ENCODE peak calls at places on chromosomes 6 and 20, in seven cellular contexts. K is A549; J is type B pancreatic cell; H is WERI-Rb-1; M is foreskin fibroblast; I is EL; O is activated CD8-positive, alpha-beta memory T cell treated with anti-CD3 and anti-CD28 coated beads for 24 hours. Q is an unnamed sample.

GRCh38 chr20:8131598-8132014 is 460 bp upstream of the PLCB1 start:
- DNase-seq in K (no peak), J (no peak), H (no peak), M (peak; percentile 76), I (peak; percentile 60), O (no peak), Q (no peak)

GRCh38 chr20:44961868-44962267 is 1.7 kb upstream of the TOMM34 start:
- DNase-seq in K (no peak), J (no peak), H (no peak), M (peak; percentile 85), I (peak; percentile 80), O (no peak), Q (no peak)

GRCh38 chr6:44629636-44630035 is 242.1 kb downstream of the CDC5L start:
- DNase-seq in K (no peak), J (no peak), H (no peak), M (no peak), I (no peak), O (no peak), Q (no peak)

GRCh38 chr20:41308726-41309413 is 8.7 kb downstream of the ZHX3 start:
- DNase-seq in K (no peak), J (no peak), H (no peak), M (peak; percentile 66), I (peak; percentile 30), O (no peak), Q (peak; percentile 73)

GRCh38 chr20:14821251-14821650 is 483.8 kb upstream of the FLRT3 start:
- DNase-seq in K (no peak), J (no peak), H (no peak), M (no peak), I (no peak), O (no peak), Q (no peak)

GRCh38 chr20:41300383-41300782 is 17.1 kb downstream of the ZHX3 start:
- DNase-seq in K (no peak), J (no peak), H (no peak), M (no peak), I (no peak), O (no peak), Q (no peak)

GRCh38 chr6:103183831-103184411 is 1675.8 kb downstream of the HACE1 start:
- DNase-seq in K (no peak), J (no peak), H (no peak), M (no peak), I (no peak), O (no peak), Q (no peak)

GRCh38 chr20:36035720-36036119 is 67.3 kb downstream of the CNBD2 start:
- DNase-seq in K (no peak), J (no peak), H (no peak), M (no peak), I (peak; percentile 55), O (no peak), Q (peak; percentile 61)

GRCh38 chr6:167558213-167558869 is 233.5 kb downstream of the TTLL2 start:
- DNase-seq in K (no peak), J (no peak), H (no peak), M (no peak), I (no peak), O (no peak), Q (no peak)

GRCh38 chr6:56374841-56375369 is 127.5 kb upstream of the COL21A1 start:
- DNase-seq in K (no peak), J (no peak), H (no peak), M (peak; percentile 71), I (peak; percentile 41), O (no peak), Q (no peak)

GRCh38 chr6:80520195-80520594 is 413.7 kb downstream of the BCKDHB start:
- DNase-seq in K (no peak), J (no peak), H (no peak), M (peak; percentile 66), I (peak; percentile 66), O (no peak), Q (no peak)

GRCh38 chr6:34657307-34657978 is 39.1 kb downstream of the ILRUN start:
- DNase-seq in K (peak; percentile 60), J (no peak), H (no peak), M (peak; percentile 86), I (peak; percentile 86), O (no peak), Q (peak; percentile 65)

GRCh38 chr6:21634582-21634981 is 41.0 kb downstream of the SOX4 start:
- DNase-seq in K (peak; percentile 34), J (no peak), H (no peak), M (peak; percentile 90), I (peak; percentile 72), O (no peak), Q (peak; percentile 30)

GRCh38 chr6:36419295-36419694 is 23.4 kb downstream of the PXT1 start:
- DNase-seq in K (no peak), J (no peak), H (no peak), M (no peak), I (no peak), O (no peak), Q (no peak)

GRCh38 chr6:54060286-54060685 is 51.0 kb upstream of the MLIP start:
- DNase-seq in K (no peak), J (no peak), H (no peak), M (peak; percentile 23), I (peak; percentile 59), O (no peak), Q (no peak)

GRCh38 chr6:33914519-33915120 is 110.8 kb upstream of the MLN start:
- DNase-seq in K (no peak), J (no peak), H (no peak), M (no peak), I (no peak), O (peak; percentile 73), Q (peak; percentile 82)

GRCh38 chr6:147283460-147283859 is 79.2 kb downstream of the STXBP5 start:
- DNase-seq in K (no peak), J (no peak), H (no peak), M (peak; percentile 63), I (peak; percentile 8), O (no peak), Q (no peak)

GRCh38 chr20:17969276-17969883 is 562 bp downstream of the MGME1 start:
- DNase-seq in K (peak; percentile 70), J (no peak), H (peak; percentile 52), M (peak; percentile 60), I (peak; percentile 66), O (no peak), Q (peak; percentile 69)

GRCh38 chr6:139011980-139012379 is 16.6 kb upstream of the ABRACL start:
- DNase-seq in K (no peak), J (no peak), H (no peak), M (no peak), I (no peak), O (no peak), Q (no peak)

GRCh38 chr6:148200302-148200701 is 142.3 kb upstream of the SASH1 start:
- DNase-seq in K (no peak), J (no peak), H (peak; percentile 71), M (no peak), I (no peak), O (no peak), Q (no peak)

GRCh38 chr20:37179671-37180524 is 550 bp upstream of the MROH8 start:
- DNase-seq in K (no peak), J (no peak), H (no peak), M (peak; percentile 82), I (peak; percentile 74), O (no peak), Q (peak; percentile 67)

GRCh38 chr6:17156112-17156921 is 54.5 kb downstream of the STMND1 start:
- DNase-seq in K (peak; percentile 34), J (no peak), H (peak; percentile 76), M (peak; percentile 91), I (peak; percentile 83), O (peak; percentile 73), Q (peak; percentile 80)

GRCh38 chr6:139407718-139408222 is 33.3 kb upstream of the CITED2 start:
- DNase-seq in K (no peak), J (no peak), H (no peak), M (peak; percentile 88), I (peak; percentile 98), O (no peak), Q (no peak)

GRCh38 chr6:155519339-155519738 is 63.7 kb upstream of the NOX3 start:
- DNase-seq in K (no peak), J (no peak), H (no peak), M (no peak), I (no peak), O (no peak), Q (no peak)

GRCh38 chr6:15077964-15078363 is 167.9 kb upstream of the JARID2 start:
- DNase-seq in K (no peak), J (no peak), H (peak; percentile 36), M (no peak), I (no peak), O (no peak), Q (no peak)

GRCh38 chr6:146767632-146768031 is 168.9 kb downstream of the ADGB start:
- DNase-seq in K (no peak), J (no peak), H (no peak), M (no peak), I (no peak), O (no peak), Q (peak; percentile 28)

GRCh38 chr6:116586276-116586675 is 15.0 kb downstream of the RWDD1 start:
- DNase-seq in K (no peak), J (no peak), H (no peak), M (no peak), I (no peak), O (no peak), Q (no peak)

GRCh38 chr20:49344975-49345374 is 67.1 kb upstream of the ZNFX1 start:
- DNase-seq in K (peak; percentile 89), J (no peak), H (no peak), M (peak; percentile 96), I (peak; percentile 98), O (no peak), Q (no peak)

GRCh38 chr20:6240059-6240458 is 117.2 kb upstream of the FERMT1 start:
- DNase-seq in K (no peak), J (no peak), H (no peak), M (no peak), I (no peak), O (no peak), Q (no peak)

GRCh38 chr6:40556881-40557280 is 30.3 kb downstream of the LRFN2 start:
- DNase-seq in K (no peak), J (no peak), H (peak; percentile 90), M (no peak), I (no peak), O (no peak), Q (no peak)

GRCh38 chr6:10146723-10147451 is 268.0 kb downstream of the TFAP2A start:
- DNase-seq in K (peak; percentile 21), J (no peak), H (peak; percentile 28), M (peak; percentile 74), I (peak; percentile 72), O (no peak), Q (peak; percentile 68)

GRCh38 chr6:28643017-28643740 is 117.5 kb downstream of the GPX5 start:
- DNase-seq in K (no peak), J (no peak), H (peak; percentile 56), M (peak; percentile 74), I (peak; percentile 87), O (peak; percentile 76), Q (peak; percentile 90)

GRCh38 chr6:166633732-166634535 is 6.9 kb upstream of the RPS6KA2 start:
- DNase-seq in K (no peak), J (no peak), H (no peak), M (peak; percentile 34), I (peak; percentile 32), O (no peak), Q (peak; percentile 90)

GRCh38 chr6:169342655-169343054 is 89.0 kb upstream of the THBS2 start:
- DNase-seq in K (no peak), J (no peak), H (no peak), M (no peak), I (no peak), O (no peak), Q (no peak)

GRCh38 chr6:127436578-127437110 is 22.5 kb downstream of the KIAA0408 start:
- DNase-seq in K (no peak), J (no peak), H (no peak), M (no peak), I (no peak), O (no peak), Q (no peak)

GRCh38 chr20:2539341-2539740 is 3.0 kb downstream of the TMC2 start:
- DNase-seq in K (no peak), J (no peak), H (no peak), M (no peak), I (no peak), O (no peak), Q (peak; percentile 43)

GRCh38 chr20:44724423-44725091 is 9.4 kb downstream of the CCN5 start:
- DNase-seq in K (no peak), J (no peak), H (no peak), M (no peak), I (no peak), O (no peak), Q (no peak)

GRCh38 chr6:21187485-21187884 is 406.1 kb upstream of the SOX4 start:
- DNase-seq in K (no peak), J (no peak), H (no peak), M (no peak), I (no peak), O (no peak), Q (no peak)

Q was measured in NB4.